ENCODE peak calls at places on chromosomes 13 and 19, in five cellular contexts. One of them, this sample, is unnamed.
A peak's percentile ranks its signal among the peaks of the same experiment; 100 is the strongest.

GRCh38 chr19:28878862-28879566 is 333.9 kb downstream of the UQCRFS1 start:
- DNase-seq in AG04450: peak; percentile 34
- DNase-seq in ovary: peak; percentile 49
- DNase-seq in CD8-positive, alpha-beta T cell: peak; percentile 40
- DNase-seq in adrenal gland: peak; percentile 85
- DNase-seq in this sample: peak; percentile 86

GRCh38 chr13:33323766-33324525 is 38.4 kb upstream of the STARD13 start:
- DNase-seq in AG04450: no peak
- DNase-seq in ovary: no peak
- DNase-seq in CD8-positive, alpha-beta T cell: no peak
- DNase-seq in adrenal gland: no peak
- DNase-seq in this sample: peak; percentile 60

GRCh38 chr13:50129923-50130685 is 114.9 kb downstream of the KCNRG start:
- DNase-seq in AG04450: no peak
- DNase-seq in ovary: no peak
- DNase-seq in CD8-positive, alpha-beta T cell: no peak
- DNase-seq in adrenal gland: peak; percentile 64
- DNase-seq in this sample: peak; percentile 62

GRCh38 chr19:1922803-1923202 is 17.6 kb downstream of the ADAT3 start:
- DNase-seq in AG04450: no peak
- DNase-seq in ovary: no peak
- DNase-seq in CD8-positive, alpha-beta T cell: no peak
- DNase-seq in adrenal gland: no peak
- DNase-seq in this sample: no peak

GRCh38 chr13:110302986-110303385 is 4.0 kb downstream of the COL4A1 start:
- DNase-seq in AG04450: no peak
- DNase-seq in ovary: no peak
- DNase-seq in CD8-positive, alpha-beta T cell: no peak
- DNase-seq in adrenal gland: peak; percentile 14
- DNase-seq in this sample: peak; percentile 30

GRCh38 chr19:16141043-16141442 is 2.4 kb upstream of the HSH2D start:
- DNase-seq in AG04450: no peak
- DNase-seq in ovary: no peak
- DNase-seq in CD8-positive, alpha-beta T cell: no peak
- DNase-seq in adrenal gland: no peak
- DNase-seq in this sample: no peak

GRCh38 chr13:88000787-88001186 is 329.6 kb downstream of the SLITRK5 start:
- DNase-seq in AG04450: no peak
- DNase-seq in ovary: no peak
- DNase-seq in CD8-positive, alpha-beta T cell: no peak
- DNase-seq in adrenal gland: no peak
- DNase-seq in this sample: no peak

GRCh38 chr13:80173224-80173623 is 167.7 kb downstream of the SPRY2 start:
- DNase-seq in AG04450: no peak
- DNase-seq in ovary: no peak
- DNase-seq in CD8-positive, alpha-beta T cell: no peak
- DNase-seq in adrenal gland: peak; percentile 57
- DNase-seq in this sample: no peak

GRCh38 chr13:23467048-23467931 is 33.8 kb upstream of the SACS start:
- DNase-seq in AG04450: no peak
- DNase-seq in ovary: no peak
- DNase-seq in CD8-positive, alpha-beta T cell: no peak
- DNase-seq in adrenal gland: peak; percentile 54
- DNase-seq in this sample: no peak

GRCh38 chr19:49746206-49746958 is 16.7 kb downstream of the TSKS start:
- DNase-seq in AG04450: no peak
- DNase-seq in ovary: peak; percentile 63
- DNase-seq in CD8-positive, alpha-beta T cell: peak; percentile 7
- DNase-seq in adrenal gland: peak; percentile 76
- DNase-seq in this sample: peak; percentile 39

GRCh38 chr13:80050252-80050651 is 290.7 kb downstream of the SPRY2 start:
- DNase-seq in AG04450: no peak
- DNase-seq in ovary: no peak
- DNase-seq in CD8-positive, alpha-beta T cell: no peak
- DNase-seq in adrenal gland: no peak
- DNase-seq in this sample: peak; percentile 30

GRCh38 chr19:51640371-51640770 is 6.3 kb downstream of the SIGLEC14 start:
- DNase-seq in AG04450: no peak
- DNase-seq in ovary: no peak
- DNase-seq in CD8-positive, alpha-beta T cell: no peak
- DNase-seq in adrenal gland: no peak
- DNase-seq in this sample: no peak

GRCh38 chr19:51641648-51642047 is 5.0 kb downstream of the SIGLEC14 start:
- DNase-seq in AG04450: no peak
- DNase-seq in ovary: no peak
- DNase-seq in CD8-positive, alpha-beta T cell: no peak
- DNase-seq in adrenal gland: no peak
- DNase-seq in this sample: no peak

GRCh38 chr19:51647318-51647717 is 693 bp upstream of the SIGLEC14 start:
- DNase-seq in AG04450: no peak
- DNase-seq in ovary: no peak
- DNase-seq in CD8-positive, alpha-beta T cell: no peak
- DNase-seq in adrenal gland: no peak
- DNase-seq in this sample: no peak

GRCh38 chr19:51639916-51640315 is 6.7 kb downstream of the SIGLEC14 start:
- DNase-seq in AG04450: no peak
- DNase-seq in ovary: no peak
- DNase-seq in CD8-positive, alpha-beta T cell: no peak
- DNase-seq in adrenal gland: no peak
- DNase-seq in this sample: no peak

DNA sequence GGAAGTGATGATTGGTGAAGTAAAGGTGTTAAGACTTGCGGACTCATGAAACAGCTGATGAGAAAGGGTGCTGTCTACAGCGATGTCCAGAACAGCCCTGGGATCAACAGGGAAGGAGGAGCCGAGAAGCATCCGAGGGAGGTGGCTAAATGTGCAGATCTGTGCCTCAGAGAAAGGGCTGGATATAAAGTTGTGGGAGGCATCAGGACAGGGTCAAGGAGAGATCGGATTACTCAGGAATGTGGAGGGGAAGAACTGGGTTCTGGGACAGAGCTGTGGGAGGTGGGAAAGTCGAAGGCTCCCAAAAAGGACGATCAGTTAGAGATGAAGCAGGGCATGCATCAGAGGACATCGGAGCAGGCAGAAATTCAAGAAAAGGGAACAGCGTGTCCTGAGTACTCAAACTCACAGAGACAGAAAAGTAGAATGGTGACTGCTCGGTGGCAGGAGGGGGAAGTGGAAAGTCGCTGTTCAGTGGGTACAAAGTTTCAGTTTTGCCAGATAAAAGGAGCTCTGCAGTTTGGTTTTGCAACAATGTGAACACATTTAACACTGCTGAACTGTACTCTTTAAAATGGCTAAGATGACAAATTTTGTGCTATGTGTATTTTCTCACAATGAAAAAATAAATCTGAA is 1.9 kb downstream of the SIGLEC14 start:
- DNase-seq in AG04450: no peak
- DNase-seq in ovary: no peak
- DNase-seq in CD8-positive, alpha-beta T cell: no peak
- DNase-seq in adrenal gland: no peak
- DNase-seq in this sample: no peak
- H3K4me3 ChIP-seq in AG04450: no peak overlapping the region
- H3K4me3 ChIP-seq in ovary: no peak overlapping the region
- H3K4me3 ChIP-seq in CD8-positive, alpha-beta T cell: no peak overlapping the region
- H3K4me3 ChIP-seq in adrenal gland: no peak overlapping the region
- H3K4me3 ChIP-seq in this sample: no peak overlapping the region

GRCh38 chr13:21817878-21818277 is 147.0 kb downstream of the FGF9 start:
- DNase-seq in AG04450: no peak
- DNase-seq in ovary: no peak
- DNase-seq in CD8-positive, alpha-beta T cell: no peak
- DNase-seq in adrenal gland: no peak
- DNase-seq in this sample: no peak
- TF ChIP-seq CTCF in AG04450: no peak
- TF ChIP-seq CTCF in ovary: no peak
- TF ChIP-seq CTCF in CD8-positive, alpha-beta T cell: no peak
- TF ChIP-seq CTCF in adrenal gland: no peak
- TF ChIP-seq CTCF in this sample: no peak

GRCh38 chr19:33616346-33616745 is 5.4 kb upstream of the CHST8 start:
- DNase-seq in AG04450: no peak
- DNase-seq in ovary: no peak
- DNase-seq in CD8-positive, alpha-beta T cell: no peak
- DNase-seq in adrenal gland: no peak
- DNase-seq in this sample: no peak
- H3K4me3 ChIP-seq in AG04450: no peak overlapping the region
- H3K4me3 ChIP-seq in ovary: no peak overlapping the region
- H3K4me3 ChIP-seq in CD8-positive, alpha-beta T cell: no peak overlapping the region
- H3K4me3 ChIP-seq in adrenal gland: no peak overlapping the region
- H3K4me3 ChIP-seq in this sample: no peak overlapping the region

DNA sequence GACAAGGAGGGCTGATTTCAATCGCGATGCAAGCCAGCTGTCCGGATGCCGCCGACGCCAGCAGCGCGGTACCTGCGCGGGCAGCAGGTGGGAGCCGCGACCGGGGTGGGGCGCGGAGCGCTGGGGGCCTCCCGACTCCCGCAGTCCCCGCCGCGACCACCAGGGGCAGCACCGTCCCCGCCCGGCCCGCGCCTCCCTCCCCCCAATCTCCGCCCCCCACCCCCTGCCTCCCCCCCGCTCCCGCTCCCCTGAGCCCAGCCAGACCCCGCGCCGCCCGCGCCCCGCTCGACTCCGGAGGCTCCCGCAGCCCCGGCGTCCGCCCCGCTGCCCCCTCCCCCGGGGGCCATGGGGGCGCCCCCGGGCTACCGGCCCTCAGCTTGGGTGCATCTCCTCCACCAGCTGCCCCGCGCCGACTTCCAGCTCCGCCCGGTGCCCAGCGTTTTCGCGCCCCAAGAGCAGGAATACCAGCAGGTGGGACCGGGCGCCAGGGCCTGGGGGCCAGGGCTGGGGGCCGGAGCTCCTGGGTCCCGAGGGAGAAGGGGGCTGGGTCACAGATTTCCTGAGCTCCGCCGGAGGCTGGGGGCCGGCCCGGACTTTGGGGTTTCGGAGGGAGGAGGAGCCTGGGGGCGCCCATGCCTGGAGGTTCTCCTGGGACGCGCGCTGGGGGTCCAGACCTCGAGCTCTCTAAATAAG is at the start of gene TTYH1:
- DNase-seq in AG04450: no peak
- DNase-seq in ovary: no peak
- DNase-seq in CD8-positive, alpha-beta T cell: peak; percentile 26
- DNase-seq in adrenal gland: no peak
- DNase-seq in this sample: no peak
- TF ChIP-seq CTCF in AG04450: no peak
- TF ChIP-seq CTCF in ovary: no peak
- TF ChIP-seq CTCF in CD8-positive, alpha-beta T cell: peak; percentile 49
- TF ChIP-seq CTCF in adrenal gland: no peak
- TF ChIP-seq CTCF in this sample: no peak

GRCh38 chr19:45670670-45671453 is 2.8 kb downstream of the GIPR start:
- DNase-seq in AG04450: peak; percentile 36
- DNase-seq in ovary: no peak
- DNase-seq in CD8-positive, alpha-beta T cell: peak; percentile 36
- DNase-seq in adrenal gland: peak; percentile 75
- DNase-seq in this sample: peak; percentile 74
- H3K4me3 ChIP-seq in AG04450: peak overlapping the region; percentile 25
- H3K4me3 ChIP-seq in ovary: no peak overlapping the region
- H3K4me3 ChIP-seq in CD8-positive, alpha-beta T cell: no peak overlapping the region
- H3K4me3 ChIP-seq in adrenal gland: no peak overlapping the region
- H3K4me3 ChIP-seq in this sample: peak overlapping the region; percentile 24

GRCh38 chr19:11180346-11180745 is 17.0 kb downstream of the KANK2 start:
- DNase-seq in AG04450: no peak
- DNase-seq in ovary: no peak
- DNase-seq in CD8-positive, alpha-beta T cell: no peak
- DNase-seq in adrenal gland: no peak
- DNase-seq in this sample: peak; percentile 56

GRCh38 chr19:11179716-11180297 is 17.5 kb downstream of the KANK2 start:
- DNase-seq in AG04450: no peak
- DNase-seq in ovary: no peak
- DNase-seq in CD8-positive, alpha-beta T cell: no peak
- DNase-seq in adrenal gland: no peak
- DNase-seq in this sample: no peak

GRCh38 chr19:11175920-11176319 is 20.3 kb upstream of the SPC24 start:
- DNase-seq in AG04450: no peak
- DNase-seq in ovary: no peak
- DNase-seq in CD8-positive, alpha-beta T cell: no peak
- DNase-seq in adrenal gland: no peak
- DNase-seq in this sample: no peak

GRCh38 chr19:11176466-11177193 is 20.7 kb downstream of the KANK2 start:
- DNase-seq in AG04450: no peak
- DNase-seq in ovary: no peak
- DNase-seq in CD8-positive, alpha-beta T cell: no peak
- DNase-seq in adrenal gland: no peak
- DNase-seq in this sample: no peak

GRCh38 chr19:11177592-11177991 is 19.8 kb downstream of the KANK2 start:
- DNase-seq in AG04450: no peak
- DNase-seq in ovary: no peak
- DNase-seq in CD8-positive, alpha-beta T cell: no peak
- DNase-seq in adrenal gland: no peak
- DNase-seq in this sample: no peak
- TF ChIP-seq CTCF in AG04450: no peak
- TF ChIP-seq CTCF in ovary: no peak
- TF ChIP-seq CTCF in CD8-positive, alpha-beta T cell: no peak
- TF ChIP-seq CTCF in adrenal gland: no peak
- TF ChIP-seq CTCF in this sample: no peak

GRCh38 chr13:44865722-44866484 is 123.4 kb downstream of the NUFIP1 start:
- DNase-seq in AG04450: no peak
- DNase-seq in ovary: no peak
- DNase-seq in CD8-positive, alpha-beta T cell: no peak
- DNase-seq in adrenal gland: no peak
- DNase-seq in this sample: no peak
- H3K4me3 ChIP-seq in AG04450: no peak overlapping the region
- H3K4me3 ChIP-seq in ovary: no peak overlapping the region
- H3K4me3 ChIP-seq in CD8-positive, alpha-beta T cell: no peak overlapping the region
- H3K4me3 ChIP-seq in adrenal gland: no peak overlapping the region
- H3K4me3 ChIP-seq in this sample: no peak overlapping the region

This sample was measured in cardiac fibroblast.